ENCODE peak calls at places on chromosome 9, in four cellular contexts. M is sigmoid colon, K is esophagus muscularis mucosa, H is H1. U is an unnamed sample.

GRCh38 chr9:112271466-112272098 is 61.8 kb downstream of the PTBP3 start:
- DNase-seq in H (no peak), M (no peak), K (no peak), U (no peak)

GRCh38 chr9:91421022-91421765 is 2.4 kb downstream of the NFIL3 start:
- DNase-seq in H (no peak), K (no peak), M (peak), U (no peak)

GRCh38 chr9:117777823-117778222 is 73.6 kb downstream of the TLR4 start:
- DNase-seq in K (no peak), M (no peak), H (no peak), U (no peak)

GRCh38 chr9:128115187-128116103 is 12.1 kb downstream of the PTGES2 start:
- DNase-seq in K (no peak), M (peak), H (no peak), U (no peak)

GRCh38 chr9:136261686-136262430 is 16.2 kb upstream of the QSOX2 start:
- DNase-seq in K (no peak), M (no peak), H (no peak), U (no peak)

GRCh38 chr9:24479696-24480095 is 66.0 kb downstream of the IZUMO3 start:
- DNase-seq in K (no peak), H (no peak), M (no peak), U (no peak)

GRCh38 chr9:93684806-93685553 is 108.6 kb downstream of the PHF2 start:
- DNase-seq in H (no peak), K (peak), M (no peak), U (no peak)

GRCh38 chr9:112601646-112602045 is 115.0 kb downstream of the KIAA1958 start:
- DNase-seq in M (no peak), K (no peak), H (no peak), U (no peak)

GRCh38 chr9:129221233-129221632 is 43.2 kb upstream of the IER5L start:
- DNase-seq in M (no peak), K (no peak), H (no peak), U (no peak)

GRCh38 chr9:119418721-119419120 is 49.5 kb upstream of the BRINP1 start:
- DNase-seq in H (no peak), M (no peak), K (no peak), U (no peak)

GRCh38 chr9:134630393-134630790 is 11.2 kb upstream of the COL5A1 start:
- DNase-seq in K (no peak), M (peak), H (no peak), U (peak)

GRCh38 chr9:108151161-108151586 is 661.6 kb upstream of the KLF4 start:
- DNase-seq in H (no peak), K (no peak), M (no peak), U (no peak)

GRCh38 chr9:115158666-115159481 is 40.9 kb upstream of the TNC start:
- DNase-seq in M (peak), H (no peak), K (no peak), U (no peak)

GRCh38 chr9:73680831-73681230 is 529.2 kb downstream of the ANXA1 start:
- DNase-seq in M (no peak), K (no peak), H (no peak), U (no peak)

GRCh38 chr9:97299809-97300414 is 7.5 kb upstream of the CCDC180 start:
- DNase-seq in H (no peak), K (peak), M (no peak), U (no peak)

GRCh38 chr9:108149346-108149745 is 659.8 kb upstream of the KLF4 start:
- DNase-seq in M (no peak), H (no peak), K (no peak), U (no peak)

GRCh38 chr9:122327175-122327574 is 43.6 kb upstream of the PTGS1 start:
- DNase-seq in M (no peak), K (no peak), H (no peak), U (no peak)

GRCh38 chr9:108842610-108843295 is 13.0 kb downstream of the ACTL7B start:
- DNase-seq in M (no peak), H (no peak), K (no peak), U (no peak)

GRCh38 chr9:111630182-111631070 is 708 bp upstream of the DNAJC25 start:
- DNase-seq in K (no peak), M (no peak), H (no peak), U (no peak)

GRCh38 chr9:27261517-27262211 is 35.3 kb downstream of the EQTN start:
- DNase-seq in M (no peak), H (no peak), K (no peak), U (no peak)

GRCh38 chr9:102867488-102867887 is 127.6 kb upstream of the CYLC2 start:
- DNase-seq in K (no peak), H (no peak), M (no peak), U (no peak)

GRCh38 chr9:76877961-76878360 is 28.0 kb downstream of the PRUNE2 start:
- DNase-seq in K (no peak), H (no peak), M (no peak), U (no peak)

GRCh38 chr9:4415281-4415680 is 75.0 kb upstream of the SLC1A1 start:
- DNase-seq in K (no peak), M (no peak), H (no peak), U (no peak)

GRCh38 chr9:89661956-89662717 is 57.3 kb downstream of the GADD45G start:
- DNase-seq in M (peak), K (peak), H (peak), U (peak)

GRCh38 chr9:99056876-99057664 is 47.8 kb upstream of the TGFBR1 start:
- DNase-seq in H (no peak), K (no peak), M (no peak), U (no peak)

GRCh38 chr9:116569111-116569510 is 118.0 kb upstream of the TRIM32 start:
- DNase-seq in H (no peak), K (no peak), M (no peak), U (no peak)

GRCh38 chr9:130265431-130266235 is at the start of gene HMCN2:
- DNase-seq in K (no peak), M (peak), H (no peak), U (peak)
- H3K4me3 ChIP-seq in K (peak), M (peak), H (peak), U (peak)

GRCh38 chr9:133098104-133098754 is 22.8 kb downstream of the RALGDS start:
- DNase-seq in M (peak), H (no peak), K (no peak), U (no peak)
- TF ChIP-seq POLR2AphosphoS5 in M (no peak), H (no peak), K (no peak), U (no peak)

GRCh38 chr9:126334626-126335621 is 8.3 kb downstream of the MVB12B start:
- DNase-seq in K (peak), M (no peak), H (no peak), U (no peak)
- TF ChIP-seq POLR2A in K (no peak), M (no peak), H (no peak), U (no peak)

GRCh38 chr9:121298689-121299112 is 30.7 kb downstream of the GSN start:
- DNase-seq in K (no peak), M (peak), H (no peak), U (no peak)
- H3K4me3 ChIP-seq in K (peak), M (peak), H (no peak), U (peak)

GRCh38 chr9:124262596-124263045 is 4.9 kb downstream of the NEK6 start:
- DNase-seq in M (no peak), H (peak), K (no peak), U (no peak)

GRCh38 chr9:124258765-124259272 is 1.1 kb downstream of the NEK6 start:
- DNase-seq in K (no peak), H (no peak), M (no peak), U (no peak)

GRCh38 chr9:124261787-124262595 is 4.2 kb downstream of the NEK6 start:
- DNase-seq in K (no peak), M (no peak), H (no peak), U (no peak)

GRCh38 chr9:124259273-124260078 is 1.7 kb downstream of the NEK6 start:
- DNase-seq in H (no peak), M (peak), K (peak), U (peak)

GRCh38 chr9:124260769-124261603 is 3.2 kb downstream of the NEK6 start:
- DNase-seq in M (no peak), H (no peak), K (no peak), U (no peak)
- TF ChIP-seq POLR2AphosphoS5 in M (no peak), H (no peak), K (no peak), U (no peak)

U was measured in breast epithelium.